ENCODE peak calls at places on chromosome 2, in six cellular contexts. One of them, this sample, is unnamed.

GRCh38 chr2:197809064-197809463 is 4.7 kb downstream of the PLCL1 start:
- DNase-seq in thoracic aorta: no peak
- DNase-seq in HAP-1: no peak
- DNase-seq in Panc1: no peak
- DNase-seq in hepatocyte: no peak
- DNase-seq in lower lobe of right lung: no peak
- DNase-seq in this sample: no peak

GRCh38 chr2:39370101-39370500 is 67.0 kb downstream of the MAP4K3 start:
- DNase-seq in hepatocyte: no peak
- DNase-seq in Panc1: no peak
- DNase-seq in HAP-1: no peak
- DNase-seq in thoracic aorta: no peak
- DNase-seq in lower lobe of right lung: no peak
- DNase-seq in this sample: no peak

GRCh38 chr2:178066890-178067669 is 5.5 kb downstream of the PDE11A start:
- DNase-seq in thoracic aorta: no peak
- DNase-seq in lower lobe of right lung: no peak
- DNase-seq in hepatocyte: no peak
- DNase-seq in HAP-1: no peak
- DNase-seq in Panc1: no peak
- DNase-seq in this sample: no peak

GRCh38 chr2:104936504-104936903 is 82.6 kb downstream of the POU3F3 start:
- DNase-seq in lower lobe of right lung: no peak
- DNase-seq in hepatocyte: no peak
- DNase-seq in Panc1: no peak
- DNase-seq in thoracic aorta: no peak
- DNase-seq in HAP-1: no peak
- DNase-seq in this sample: no peak

GRCh38 chr2:10243926-10244270 is 58.8 kb upstream of the HPCAL1 start:
- DNase-seq in hepatocyte: no peak
- DNase-seq in Panc1: no peak
- DNase-seq in thoracic aorta: no peak
- DNase-seq in lower lobe of right lung: peak; percentile 27
- DNase-seq in HAP-1: no peak
- DNase-seq in this sample: peak; percentile 45

GRCh38 chr2:20496477-20496876 is 49.6 kb downstream of the RHOB start:
- DNase-seq in thoracic aorta: no peak
- DNase-seq in hepatocyte: no peak
- DNase-seq in HAP-1: no peak
- DNase-seq in Panc1: no peak
- DNase-seq in lower lobe of right lung: no peak
- DNase-seq in this sample: no peak

GRCh38 chr2:159256159-159256558 is 30.3 kb downstream of the WDSUB1 start:
- DNase-seq in HAP-1: no peak
- DNase-seq in thoracic aorta: no peak
- DNase-seq in lower lobe of right lung: no peak
- DNase-seq in Panc1: no peak
- DNase-seq in hepatocyte: peak; percentile 11
- DNase-seq in this sample: no peak

GRCh38 chr2:178679891-178680290 is 127.3 kb downstream of the TTN start:
- DNase-seq in Panc1: no peak
- DNase-seq in HAP-1: no peak
- DNase-seq in hepatocyte: no peak
- DNase-seq in lower lobe of right lung: no peak
- DNase-seq in thoracic aorta: no peak
- DNase-seq in this sample: no peak

GRCh38 chr2:195304310-195304709 is 352.7 kb upstream of the SLC39A10 start:
- DNase-seq in Panc1: no peak
- DNase-seq in hepatocyte: peak; percentile 7
- DNase-seq in lower lobe of right lung: no peak
- DNase-seq in HAP-1: peak; percentile 10
- DNase-seq in thoracic aorta: no peak
- DNase-seq in this sample: no peak

GRCh38 chr2:144014108-144014507 is 505.8 kb downstream of the ZEB2 start:
- DNase-seq in thoracic aorta: no peak
- DNase-seq in Panc1: no peak
- DNase-seq in lower lobe of right lung: no peak
- DNase-seq in HAP-1: no peak
- DNase-seq in hepatocyte: no peak
- DNase-seq in this sample: no peak

GRCh38 chr2:143428700-143429099 is 299.5 kb downstream of the ARHGAP15 start:
- DNase-seq in hepatocyte: no peak
- DNase-seq in lower lobe of right lung: no peak
- DNase-seq in HAP-1: no peak
- DNase-seq in thoracic aorta: no peak
- DNase-seq in Panc1: no peak
- DNase-seq in this sample: no peak

GRCh38 chr2:98800330-98801064 is 69.6 kb upstream of the MGAT4A start:
- DNase-seq in HAP-1: no peak
- DNase-seq in thoracic aorta: no peak
- DNase-seq in lower lobe of right lung: no peak
- DNase-seq in hepatocyte: no peak
- DNase-seq in Panc1: no peak
- DNase-seq in this sample: no peak

GRCh38 chr2:107553534-107553933 is 273.2 kb upstream of the RGPD4 start:
- DNase-seq in HAP-1: no peak
- DNase-seq in lower lobe of right lung: no peak
- DNase-seq in hepatocyte: no peak
- DNase-seq in thoracic aorta: no peak
- DNase-seq in Panc1: no peak
- DNase-seq in this sample: no peak

GRCh38 chr2:38415023-38415422 is 38.0 kb upstream of the ATL2 start:
- DNase-seq in hepatocyte: no peak
- DNase-seq in thoracic aorta: no peak
- DNase-seq in lower lobe of right lung: no peak
- DNase-seq in HAP-1: no peak
- DNase-seq in Panc1: no peak
- DNase-seq in this sample: no peak

GRCh38 chr2:223797073-223797472 is 40.3 kb downstream of the AP1S3 start:
- DNase-seq in Panc1: no peak
- DNase-seq in hepatocyte: no peak
- DNase-seq in thoracic aorta: no peak
- DNase-seq in lower lobe of right lung: no peak
- DNase-seq in HAP-1: no peak
- DNase-seq in this sample: no peak

GRCh38 chr2:172662099-172662498 is 73.5 kb upstream of the RAPGEF4 start:
- DNase-seq in lower lobe of right lung: no peak
- DNase-seq in Panc1: no peak
- DNase-seq in thoracic aorta: no peak
- DNase-seq in HAP-1: no peak
- DNase-seq in hepatocyte: no peak
- DNase-seq in this sample: no peak

GRCh38 chr2:69615078-69615630 is 28.4 kb downstream of the AAK1 start:
- DNase-seq in Panc1: no peak
- DNase-seq in lower lobe of right lung: no peak
- DNase-seq in thoracic aorta: no peak
- DNase-seq in hepatocyte: no peak
- DNase-seq in HAP-1: no peak
- DNase-seq in this sample: no peak

DNA sequence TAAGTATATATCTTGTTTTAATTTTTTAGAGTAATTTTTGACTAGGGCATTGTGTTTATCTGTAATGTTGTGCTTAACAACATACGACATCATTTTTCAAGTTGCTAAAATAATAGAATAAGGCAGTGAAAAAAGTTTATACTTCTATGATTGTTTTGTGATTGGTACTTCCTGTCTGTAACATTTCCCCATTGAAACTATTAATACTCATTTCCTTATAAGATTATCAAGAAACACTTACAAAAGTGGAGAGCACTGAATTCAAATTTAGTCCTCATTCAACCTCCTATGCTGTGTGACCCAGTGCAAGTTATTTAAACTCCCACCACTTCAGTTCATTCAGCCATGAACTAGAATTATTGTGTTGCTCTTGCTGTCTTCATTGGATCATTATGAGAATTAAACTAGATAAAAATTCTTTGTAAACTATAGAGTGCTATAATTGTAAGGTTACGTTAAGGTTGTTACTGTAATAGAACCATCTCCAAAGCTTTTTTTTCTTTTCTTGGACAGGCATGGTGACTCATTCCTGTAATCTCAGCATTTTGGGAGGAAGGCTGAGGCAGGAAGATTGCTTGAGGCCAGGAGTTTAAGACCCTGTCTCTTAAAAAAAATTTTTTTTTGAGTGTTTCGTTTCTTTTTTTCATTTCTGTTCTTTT is 2.8 kb downstream of the ETAA1 start:
- DNase-seq in lower lobe of right lung: no peak
- DNase-seq in HAP-1: no peak
- DNase-seq in thoracic aorta: no peak
- DNase-seq in Panc1: no peak
- DNase-seq in hepatocyte: no peak
- DNase-seq in this sample: no peak
- H3K4me3 ChIP-seq in lower lobe of right lung: no peak overlapping the region
- H3K4me3 ChIP-seq in HAP-1: no peak overlapping the region
- H3K4me3 ChIP-seq in thoracic aorta: peak overlapping the region; percentile 4
- H3K4me3 ChIP-seq in Panc1: no peak overlapping the region
- H3K4me3 ChIP-seq in hepatocyte: no peak overlapping the region
- H3K4me3 ChIP-seq in this sample: no peak overlapping the region

GRCh38 chr2:120892271-120892966 is 156.8 kb downstream of the GLI2 start:
- DNase-seq in lower lobe of right lung: peak; percentile 27
- DNase-seq in hepatocyte: no peak
- DNase-seq in Panc1: no peak
- DNase-seq in HAP-1: no peak
- DNase-seq in thoracic aorta: no peak
- DNase-seq in this sample: no peak

GRCh38 chr2:120894936-120895335 is 159.3 kb downstream of the GLI2 start:
- DNase-seq in hepatocyte: no peak
- DNase-seq in thoracic aorta: no peak
- DNase-seq in HAP-1: no peak
- DNase-seq in lower lobe of right lung: peak; percentile 12
- DNase-seq in Panc1: no peak
- DNase-seq in this sample: no peak

GRCh38 chr2:120893874-120894584 is 158.4 kb downstream of the GLI2 start:
- DNase-seq in HAP-1: peak; percentile 83
- DNase-seq in hepatocyte: peak; percentile 54
- DNase-seq in Panc1: no peak
- DNase-seq in thoracic aorta: no peak
- DNase-seq in lower lobe of right lung: peak; percentile 22
- DNase-seq in this sample: no peak

GRCh38 chr2:120890566-120891360 is 155.1 kb downstream of the GLI2 start:
- DNase-seq in thoracic aorta: no peak
- DNase-seq in hepatocyte: no peak
- DNase-seq in lower lobe of right lung: peak; percentile 14
- DNase-seq in HAP-1: no peak
- DNase-seq in Panc1: no peak
- DNase-seq in this sample: no peak

DNA sequence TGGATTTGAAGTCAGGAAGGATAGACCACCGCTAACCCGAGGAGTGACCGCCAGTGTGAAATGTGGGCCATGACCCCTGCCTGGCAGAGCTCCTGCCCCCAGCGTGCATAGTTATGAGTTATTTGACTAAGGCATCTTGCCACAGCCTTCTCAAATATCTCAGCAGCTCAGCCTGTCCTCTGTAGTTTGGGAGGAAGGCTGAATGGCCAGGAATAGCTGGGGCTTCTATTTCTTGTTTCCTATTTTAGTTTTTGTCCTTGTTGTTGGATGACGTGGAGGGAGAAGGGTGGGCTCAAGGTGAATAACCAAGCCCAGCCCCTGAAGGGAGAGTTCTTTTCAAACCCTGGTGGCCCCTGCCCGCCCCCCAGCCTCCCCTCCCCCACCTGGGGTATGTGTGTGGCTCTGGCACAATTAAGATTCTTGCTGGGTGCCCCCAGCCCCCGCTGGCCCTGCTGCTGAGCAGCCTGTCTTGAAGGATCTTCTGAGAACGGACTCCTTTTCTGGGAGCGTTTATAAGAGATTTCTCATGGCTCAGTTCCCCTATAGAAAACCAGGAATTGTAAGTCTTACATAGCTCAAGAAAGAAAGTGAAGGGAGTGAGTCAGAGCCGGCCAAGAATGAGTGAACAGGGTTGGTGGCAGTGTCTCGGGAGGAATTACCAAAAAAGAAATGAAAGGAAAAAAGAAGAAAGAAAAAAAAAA is 157.4 kb downstream of the GLI2 start:
- DNase-seq in lower lobe of right lung: peak; percentile 28
- DNase-seq in Panc1: no peak
- DNase-seq in hepatocyte: no peak
- DNase-seq in thoracic aorta: no peak
- DNase-seq in HAP-1: no peak
- DNase-seq in this sample: no peak
- H3K4me1 ChIP-seq in lower lobe of right lung: no peaks in the 10 kb centered on the region
- H3K4me1 ChIP-seq in Panc1: no peaks in the 10 kb centered on the region
- H3K4me1 ChIP-seq in hepatocyte: peaks cover 18% of the 10 kb centered on the region
- H3K4me1 ChIP-seq in thoracic aorta: peaks cover 8% of the 10 kb centered on the region
- H3K4me1 ChIP-seq in HAP-1: peaks cover 19% of the 10 kb centered on the region
- H3K4me1 ChIP-seq in this sample: no peaks in the 10 kb centered on the region

DNA sequence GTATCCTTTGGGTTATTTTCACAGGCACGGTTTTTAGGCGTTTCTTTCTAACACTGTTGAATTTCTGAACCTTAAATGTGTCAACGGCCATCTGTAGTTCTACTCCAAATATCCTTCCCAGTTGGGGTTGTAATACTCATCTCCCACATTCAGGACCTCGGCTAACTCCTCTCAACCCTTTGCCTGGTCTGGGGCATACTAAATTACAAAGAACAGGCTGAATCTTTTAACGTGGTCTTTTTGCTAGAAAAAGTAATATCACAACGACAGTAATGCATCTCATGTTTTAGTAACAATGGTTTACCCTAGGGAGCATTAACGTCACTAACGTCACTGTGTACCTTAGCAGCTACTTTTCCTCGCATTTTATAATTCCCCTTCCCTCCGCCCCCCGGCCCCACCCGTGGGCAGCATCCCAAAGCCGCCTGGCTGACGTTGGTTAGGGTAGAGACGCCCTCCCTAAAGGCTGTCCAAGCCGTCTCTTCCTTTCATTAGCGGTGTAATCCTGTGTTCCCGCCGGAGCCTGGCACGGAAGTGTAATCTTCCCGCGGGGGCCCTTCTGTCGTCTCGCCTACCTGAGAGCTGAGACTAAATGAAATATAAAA is 2.0 kb downstream of the RPRM start:
- DNase-seq in Panc1: no peak
- DNase-seq in HAP-1: no peak
- DNase-seq in lower lobe of right lung: no peak
- DNase-seq in thoracic aorta: no peak
- DNase-seq in hepatocyte: peak; percentile 11
- DNase-seq in this sample: no peak
- H3K27me3 ChIP-seq in Panc1: no peaks in the 10 kb centered on the region
- H3K27me3 ChIP-seq in HAP-1: no peaks in the 10 kb centered on the region
- H3K27me3 ChIP-seq in lower lobe of right lung: peaks cover 52% of the 10 kb centered on the region
- H3K27me3 ChIP-seq in thoracic aorta: no peaks in the 10 kb centered on the region
- H3K27me3 ChIP-seq in hepatocyte: peaks cover 32% of the 10 kb centered on the region
- H3K27me3 ChIP-seq in this sample: peaks cover 45% of the 10 kb centered on the region

GRCh38 chr2:24985406-24985805 is 13.7 kb upstream of the DNAJC27 start:
- DNase-seq in Panc1: no peak
- DNase-seq in thoracic aorta: no peak
- DNase-seq in HAP-1: no peak
- DNase-seq in lower lobe of right lung: no peak
- DNase-seq in hepatocyte: no peak
- DNase-seq in this sample: no peak

GRCh38 chr2:24984912-24985311 is 13.2 kb upstream of the DNAJC27 start:
- DNase-seq in hepatocyte: peak; percentile 71
- DNase-seq in Panc1: no peak
- DNase-seq in thoracic aorta: no peak
- DNase-seq in lower lobe of right lung: no peak
- DNase-seq in HAP-1: no peak
- DNase-seq in this sample: no peak

GRCh38 chr2:24977631-24978030 is 5.9 kb upstream of the DNAJC27 start:
- DNase-seq in HAP-1: no peak
- DNase-seq in hepatocyte: no peak
- DNase-seq in Panc1: no peak
- DNase-seq in lower lobe of right lung: no peak
- DNase-seq in thoracic aorta: no peak
- DNase-seq in this sample: no peak

GRCh38 chr2:24978661-24979060 is 6.9 kb upstream of the DNAJC27 start:
- DNase-seq in Panc1: no peak
- DNase-seq in thoracic aorta: no peak
- DNase-seq in HAP-1: no peak
- DNase-seq in lower lobe of right lung: no peak
- DNase-seq in hepatocyte: no peak
- DNase-seq in this sample: no peak

GRCh38 chr2:24981742-24982141 is 10.0 kb upstream of the DNAJC27 start:
- DNase-seq in thoracic aorta: no peak
- DNase-seq in hepatocyte: no peak
- DNase-seq in lower lobe of right lung: no peak
- DNase-seq in HAP-1: no peak
- DNase-seq in Panc1: no peak
- DNase-seq in this sample: no peak
- H3K4me3 ChIP-seq in thoracic aorta: no peak overlapping the region
- H3K4me3 ChIP-seq in hepatocyte: no peak overlapping the region
- H3K4me3 ChIP-seq in lower lobe of right lung: no peak overlapping the region
- H3K4me3 ChIP-seq in HAP-1: no peak overlapping the region
- H3K4me3 ChIP-seq in Panc1: no peak overlapping the region
- H3K4me3 ChIP-seq in this sample: no peak overlapping the region

This sample was measured in upper lobe of right lung.